ENCODE peak calls at places on chromosomes 2 and 18, in six cellular contexts. B is cardiac muscle cell; W is CD8-positive, alpha-beta memory T cell; E is breast epithelium; U is hepatocyte; F is PC-3. O is an unnamed sample.

GRCh38 chr2:584863-585823 is 92.1 kb downstream of the TMEM18 start:
- DNase-seq in B (peak; percentile 4), W (peak; percentile 41), E (no peak), U (no peak), F (peak; percentile 11), O (no peak)

GRCh38 chr2:18209934-18210639 is 331.6 kb downstream of the KCNS3 start:
- DNase-seq in B (no peak), W (no peak), E (no peak), U (no peak), F (peak; percentile 78), O (no peak)

GRCh38 chr2:126785236-126785635 is 113.5 kb upstream of the TEX51 start:
- DNase-seq in B (no peak), W (no peak), E (peak; percentile 10), U (no peak), F (no peak), O (no peak)

GRCh38 chr18:58254873-58255511 is 211.0 kb downstream of the NEDD4L start:
- DNase-seq in B (no peak), W (no peak), E (no peak), U (no peak), F (peak; percentile 26), O (no peak)

GRCh38 chr2:8570637-8571036 is 111.2 kb upstream of the ID2 start:
- DNase-seq in B (no peak), W (no peak), E (no peak), U (no peak), F (no peak), O (no peak)

GRCh38 chr18:28767781-28768211 is 590.9 kb upstream of the CDH2 start:
- DNase-seq in B (no peak), W (no peak), E (no peak), U (no peak), F (peak; percentile 63), O (no peak)

GRCh38 chr2:28274911-28275685 is 117.6 kb upstream of the FOSL2 start:
- DNase-seq in B (no peak), W (no peak), E (no peak), U (peak; percentile 69), F (peak; percentile 91), O (no peak)

GRCh38 chr2:147122944-147123343 is 721.9 kb upstream of the ACVR2A start:
- DNase-seq in B (no peak), W (no peak), E (no peak), U (no peak), F (no peak), O (no peak)

GRCh38 chr2:119197529-119198266 is 25.9 kb upstream of the STEAP3 start:
- DNase-seq in B (no peak), W (no peak), E (no peak), U (no peak), F (no peak), O (no peak)

GRCh38 chr2:68253211-68254068 is 1.1 kb upstream of the PPP3R1 start:
- DNase-seq in B (no peak), W (peak; percentile 40), E (no peak), U (peak; percentile 52), F (peak; percentile 19), O (no peak)

GRCh38 chr2:235669983-235670962 is 176.4 kb downstream of the AGAP1 start:
- DNase-seq in B (peak; percentile 86), W (no peak), E (peak; percentile 61), U (peak; percentile 88), F (peak; percentile 64), O (peak; percentile 41)

GRCh38 chr2:180336550-180336949 is 329.5 kb upstream of the CWC22 start:
- DNase-seq in B (no peak), W (no peak), E (no peak), U (no peak), F (no peak), O (no peak)

GRCh38 chr18:7021994-7022840 is 95.4 kb downstream of the LAMA1 start:
- DNase-seq in B (peak; percentile 29), W (no peak), E (no peak), U (peak; percentile 83), F (peak; percentile 92), O (no peak)

GRCh38 chr2:120758181-120759048 is 22.7 kb downstream of the GLI2 start:
- DNase-seq in B (peak; percentile 41), W (no peak), E (no peak), U (peak; percentile 79), F (no peak), O (no peak)

GRCh38 chr18:41096504-41096903 is 858.5 kb upstream of the PIK3C3 start:
- DNase-seq in B (peak; percentile 61), W (no peak), E (no peak), U (peak; percentile 14), F (peak; percentile 37), O (no peak)

GRCh38 chr2:45145073-45145899 is 136.0 kb upstream of the SIX2 start:
- DNase-seq in B (no peak), W (no peak), E (no peak), U (no peak), F (no peak), O (no peak)

GRCh38 chr18:10776493-10776892 is 250.7 kb downstream of the NAPG start:
- DNase-seq in B (no peak), W (no peak), E (no peak), U (no peak), F (no peak), O (no peak)

GRCh38 chr2:98743835-98744234 is 12.9 kb upstream of the MGAT4A start:
- DNase-seq in B (no peak), W (no peak), E (no peak), U (no peak), F (no peak), O (no peak)

GRCh38 chr2:22683911-22684310 is 701.1 kb upstream of the KLHL29 start:
- DNase-seq in B (no peak), W (no peak), E (no peak), U (no peak), F (no peak), O (no peak)

GRCh38 chr2:222504191-222504590 is 79.8 kb downstream of the SGPP2 start:
- DNase-seq in B (no peak), W (no peak), E (no peak), U (no peak), F (peak; percentile 9), O (no peak)

GRCh38 chr18:59357928-59358327 is 1.1 kb downstream of the LMAN1 start:
- DNase-seq in B (peak; percentile 10), W (no peak), E (no peak), U (peak; percentile 57), F (peak; percentile 84), O (no peak)

GRCh38 chr2:137689549-137689948 is 274.7 kb upstream of the HNMT start:
- DNase-seq in B (no peak), W (no peak), E (no peak), U (no peak), F (peak; percentile 43), O (no peak)

GRCh38 chr2:208657468-208657867 is 250.9 kb downstream of the PTH2R start:
- DNase-seq in B (no peak), W (no peak), E (no peak), U (no peak), F (peak; percentile 6), O (no peak)

GRCh38 chr2:203209538-203209937 is 29.3 kb upstream of the CYP20A1 start:
- DNase-seq in B (no peak), W (no peak), E (no peak), U (no peak), F (peak; percentile 10), O (no peak)

GRCh38 chr2:64595397-64596160 is 58.1 kb downstream of the SERTAD2 start:
- DNase-seq in B (peak; percentile 50), W (no peak), E (no peak), U (peak; percentile 53), F (peak; percentile 70), O (no peak)

GRCh38 chr18:35949090-35949489 is 23.4 kb upstream of the RMP24 start:
- DNase-seq in B (no peak), W (no peak), E (no peak), U (no peak), F (no peak), O (no peak)

GRCh38 chr18:35950628-35950982 is 21.9 kb upstream of the RMP24 start:
- DNase-seq in B (no peak), W (no peak), E (no peak), U (no peak), F (no peak), O (no peak)

GRCh38 chr18:35948080-35948479 is 24.4 kb upstream of the RMP24 start:
- DNase-seq in B (no peak), W (no peak), E (no peak), U (no peak), F (no peak), O (no peak)

GRCh38 chr18:35953688-35954087 is 18.8 kb upstream of the RMP24 start:
- DNase-seq in B (no peak), W (no peak), E (no peak), U (no peak), F (no peak), O (no peak)

DNA sequence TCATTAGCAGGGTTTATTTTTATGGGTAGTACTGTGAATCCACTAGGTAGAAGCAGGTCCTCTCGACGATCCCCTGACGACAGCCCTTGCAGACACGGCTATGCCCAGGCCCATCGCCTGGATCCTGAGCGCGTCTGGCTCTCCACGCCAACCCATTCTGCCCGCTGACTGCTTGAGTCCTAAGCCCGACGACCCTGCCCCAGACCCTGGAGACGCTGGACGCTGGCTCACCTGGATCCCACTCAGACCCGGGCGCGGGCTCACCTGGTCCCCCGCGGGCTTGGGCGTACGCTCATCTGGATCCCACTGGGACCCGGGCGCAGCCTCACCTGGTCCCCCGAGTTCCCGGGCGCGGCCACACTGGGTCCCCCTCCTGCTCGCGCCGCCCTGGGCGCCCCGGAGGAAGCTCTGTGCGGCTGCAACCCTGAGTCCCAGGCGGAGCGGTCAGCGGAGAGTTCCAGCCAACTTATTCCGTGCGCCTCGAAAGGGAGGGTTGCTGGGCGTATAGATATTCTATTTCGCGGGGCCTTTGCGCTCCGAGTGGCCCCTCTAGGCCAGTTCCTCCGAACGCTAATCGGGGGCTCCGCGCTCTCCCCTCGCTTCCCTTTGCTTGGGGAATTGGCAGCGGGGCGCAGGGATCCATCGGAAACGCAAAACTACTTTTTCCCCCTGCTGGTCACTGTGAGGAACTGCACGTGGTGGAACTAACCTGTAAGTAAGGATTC is 22.4 kb upstream of the RMP24 start:
- DNase-seq in B (peak; percentile 87), W (peak; percentile 59), E (peak; percentile 59), U (peak; percentile 82), F (peak; percentile 41), O (peak; percentile 20)
- H3K27ac ChIP-seq in B (no peak overlapping the region), W (no peak overlapping the region), E (no peak overlapping the region), U (no peak overlapping the region), F (no peak overlapping the region), O (no peak overlapping the region)

GRCh38 chr2:218717262-218717661 is 6.6 kb downstream of the TTLL4 start:
- DNase-seq in B (no peak), W (no peak), E (no peak), U (peak; percentile 63), F (peak; percentile 79), O (no peak)
- H3K27ac ChIP-seq in B (no peak overlapping the region), W (no peak overlapping the region), E (no peak overlapping the region), U (peak overlapping the region; percentile 64), F (peak overlapping the region; percentile 90), O (peak overlapping the region; percentile 4)

DNA sequence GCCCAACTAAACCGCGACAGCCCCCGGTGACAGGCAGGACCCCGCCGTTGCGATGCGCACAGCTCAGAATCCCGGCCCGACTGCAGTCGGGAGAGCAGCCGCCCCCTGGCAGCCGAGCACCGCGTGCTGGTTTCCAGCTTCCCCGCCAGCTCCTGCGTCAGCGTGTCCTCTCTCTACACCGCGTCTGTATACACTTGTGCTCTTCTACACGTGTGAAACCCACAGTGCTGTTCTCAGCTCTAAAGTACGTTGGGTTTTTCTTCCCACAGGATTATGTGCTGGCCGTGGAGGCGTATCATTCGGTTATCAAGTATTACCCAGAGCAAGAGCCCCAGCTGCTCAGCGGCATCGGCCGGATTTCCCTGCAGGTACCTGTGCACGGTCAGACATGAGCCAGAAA is 54.0 kb downstream of the ADI1 start:
- DNase-seq in B (no peak), W (no peak), E (peak; percentile 40), U (no peak), F (no peak), O (no peak)
- H3K27ac ChIP-seq in B (peak overlapping the region; percentile 82), W (no peak overlapping the region), E (no peak overlapping the region), U (peak overlapping the region; percentile 79), F (no peak overlapping the region), O (no peak overlapping the region)

GRCh38 chr18:55400590-55401274 is 187.3 kb downstream of the TCF4 start:
- DNase-seq in B (no peak), W (no peak), E (no peak), U (no peak), F (no peak), O (no peak)
- H3K27ac ChIP-seq in B (peak overlapping the region; percentile 87), W (no peak overlapping the region), E (peak overlapping the region; percentile 49), U (peak overlapping the region; percentile 84), F (no peak overlapping the region), O (peak overlapping the region; percentile 94)